ENCODE peak calls at places on chromosomes 5 and 9, in six cellular contexts. A, X, E, C, V and K are unnamed samples.

GRCh38 chr9:19127881-19128719 is 808 bp upstream of the PLIN2 start:
- DNase-seq in A (peak; percentile 38), X (no peak), E (no peak), C (peak; percentile 63), V (peak; percentile 49), K (peak; percentile 54)

GRCh38 chr9:129201289-129201688 is 23.2 kb upstream of the IER5L start:
- DNase-seq in A (no peak), X (no peak), E (no peak), C (no peak), V (no peak), K (no peak)

GRCh38 chr5:142826741-142827492 is 56.7 kb downstream of the ARHGAP26 start:
- DNase-seq in A (no peak), X (no peak), E (peak; percentile 75), C (no peak), V (peak; percentile 31), K (no peak)

GRCh38 chr9:119368681-119369581 is at the start of gene BRINP1:
- DNase-seq in A (peak; percentile 47), X (peak; percentile 49), E (no peak), C (peak; percentile 86), V (no peak), K (peak; percentile 80)

GRCh38 chr5:74310386-74310785 is 330.1 kb downstream of the ENC1 start:
- DNase-seq in A (no peak), X (no peak), E (peak; percentile 44), C (no peak), V (no peak), K (no peak)

GRCh38 chr5:176870110-176870591 is 29.0 kb downstream of the HK3 start:
- DNase-seq in A (peak; percentile 52), X (peak; percentile 21), E (peak; percentile 38), C (peak; percentile 70), V (peak; percentile 58), K (peak; percentile 80)

GRCh38 chr9:134661791-134662142 is 20.2 kb downstream of the COL5A1 start:
- DNase-seq in A (no peak), X (no peak), E (peak; percentile 80), C (no peak), V (peak; percentile 79), K (no peak)

GRCh38 chr5:97208184-97208713 is 25.2 kb upstream of the RIOK2 start:
- DNase-seq in A (no peak), X (no peak), E (no peak), C (no peak), V (no peak), K (no peak)

GRCh38 chr5:57028166-57028565 is 76.2 kb upstream of the MIER3 start:
- DNase-seq in A (no peak), X (no peak), E (no peak), C (no peak), V (no peak), K (no peak)

GRCh38 chr9:35748858-35749514 is at the start of the genes GBA2 and RGP1:
- DNase-seq in A (peak; percentile 67), X (no peak), E (peak; percentile 43), C (peak; percentile 86), V (peak; percentile 78), K (peak; percentile 83)

GRCh38 chr5:154896562-154896919 is 38.1 kb downstream of the CNOT8 start:
- DNase-seq in A (no peak), X (no peak), E (no peak), C (no peak), V (no peak), K (no peak)

GRCh38 chr5:122102825-122103224 is 24.8 kb upstream of the LOX start:
- DNase-seq in A (no peak), X (no peak), E (peak; percentile 85), C (no peak), V (no peak), K (no peak)

GRCh38 chr9:35335164-35335563 is 154.7 kb upstream of the RUSC2 start:
- DNase-seq in A (no peak), X (no peak), E (peak; percentile 50), C (no peak), V (peak; percentile 18), K (no peak)

GRCh38 chr9:136947955-136948510 is 3.0 kb downstream of the C8G start:
- DNase-seq in A (no peak), X (no peak), E (peak; percentile 4), C (peak; percentile 69), V (peak; percentile 18), K (peak; percentile 77)

GRCh38 chr9:90219548-90220118 is 423.0 kb downstream of the DIRAS2 start:
- DNase-seq in A (no peak), X (peak; percentile 5), E (no peak), C (peak; percentile 53), V (no peak), K (peak; percentile 68)

GRCh38 chr5:72619251-72619650 is 112.0 kb upstream of the ZNF366 start:
- DNase-seq in A (no peak), X (peak; percentile 15), E (no peak), C (no peak), V (no peak), K (peak; percentile 44)

GRCh38 chr9:115924669-115924987 is 229.0 kb upstream of the PAPPA start:
- DNase-seq in A (no peak), X (no peak), E (no peak), C (no peak), V (no peak), K (no peak)

GRCh38 chr9:115923903-115924668 is 229.5 kb upstream of the PAPPA start:
- DNase-seq in A (no peak), X (no peak), E (peak; percentile 99), C (no peak), V (no peak), K (no peak)

GRCh38 chr9:115923410-115923809 is 230.2 kb upstream of the PAPPA start:
- DNase-seq in A (no peak), X (no peak), E (no peak), C (no peak), V (no peak), K (no peak)

GRCh38 chr9:115921301-115921700 is 232.3 kb upstream of the PAPPA start:
- DNase-seq in A (no peak), X (no peak), E (peak; percentile 66), C (no peak), V (peak; percentile 89), K (no peak)

DNA sequence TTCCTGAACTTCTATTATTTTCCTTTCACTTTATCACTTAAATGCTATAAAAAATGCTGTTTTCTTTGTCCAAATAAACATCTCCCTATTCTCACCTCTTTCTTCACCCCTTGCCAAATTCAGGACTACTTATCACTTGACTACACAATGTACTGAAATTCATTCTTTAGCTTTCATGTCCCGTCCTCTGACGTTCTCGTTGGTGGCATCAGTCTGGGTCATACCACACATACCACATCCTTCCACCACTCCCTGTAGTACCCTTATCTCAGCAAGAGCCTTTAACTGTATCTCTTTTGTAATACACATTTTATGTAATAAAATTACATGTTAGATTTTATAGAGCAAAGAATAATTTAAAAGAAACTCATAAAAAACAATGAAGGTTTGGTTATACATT is 231.2 kb upstream of the PAPPA start:
- DNase-seq in A (no peak), X (no peak), E (no peak), C (no peak), V (peak; percentile 64), K (no peak)
- H4K8ac ChIP-seq in A (no peak overlapping the region), X (no peak overlapping the region), E (peak overlapping the region; percentile 97), C (no peak overlapping the region), V (no peak overlapping the region), K (no peak overlapping the region)

GRCh38 chr5:171464829-171465228 is 45.4 kb downstream of the FGF18 start:
- DNase-seq in A (no peak), X (no peak), E (no peak), C (no peak), V (no peak), K (no peak)

GRCh38 chr5:171463844-171464191 is 44.4 kb downstream of the FGF18 start:
- DNase-seq in A (no peak), X (no peak), E (no peak), C (no peak), V (no peak), K (no peak)

GRCh38 chr5:171470420-171470819 is 51.0 kb downstream of the FGF18 start:
- DNase-seq in A (no peak), X (no peak), E (no peak), C (no peak), V (no peak), K (no peak)

GRCh38 chr5:171469336-171469735 is 49.9 kb downstream of the FGF18 start:
- DNase-seq in A (peak; percentile 56), X (no peak), E (no peak), C (no peak), V (no peak), K (no peak)

DNA sequence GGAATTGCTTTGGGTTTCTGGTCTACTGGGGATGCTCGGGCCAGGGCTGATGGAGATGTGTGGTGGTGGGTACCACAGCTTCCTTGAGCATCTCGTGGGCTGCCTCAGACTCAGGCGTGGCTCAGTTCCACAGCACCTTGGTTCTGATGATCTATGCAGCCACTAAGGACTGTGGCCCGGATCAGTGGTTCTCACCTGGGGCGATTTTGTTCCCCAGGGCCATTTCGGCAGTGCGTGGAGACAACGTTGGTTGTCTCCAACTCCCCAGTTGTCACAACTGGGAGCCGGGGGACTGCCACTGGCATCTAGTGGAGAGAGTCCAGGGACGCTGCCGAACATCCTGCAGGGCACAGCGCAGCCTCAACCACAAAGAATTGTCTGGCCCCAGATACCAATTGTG is 47.7 kb downstream of the FGF18 start:
- DNase-seq in A (no peak), X (no peak), E (no peak), C (no peak), V (no peak), K (no peak)
- H4K8ac ChIP-seq in A (no peak overlapping the region), X (no peak overlapping the region), E (no peak overlapping the region), C (no peak overlapping the region), V (no peak overlapping the region), K (no peak overlapping the region)

DNA sequence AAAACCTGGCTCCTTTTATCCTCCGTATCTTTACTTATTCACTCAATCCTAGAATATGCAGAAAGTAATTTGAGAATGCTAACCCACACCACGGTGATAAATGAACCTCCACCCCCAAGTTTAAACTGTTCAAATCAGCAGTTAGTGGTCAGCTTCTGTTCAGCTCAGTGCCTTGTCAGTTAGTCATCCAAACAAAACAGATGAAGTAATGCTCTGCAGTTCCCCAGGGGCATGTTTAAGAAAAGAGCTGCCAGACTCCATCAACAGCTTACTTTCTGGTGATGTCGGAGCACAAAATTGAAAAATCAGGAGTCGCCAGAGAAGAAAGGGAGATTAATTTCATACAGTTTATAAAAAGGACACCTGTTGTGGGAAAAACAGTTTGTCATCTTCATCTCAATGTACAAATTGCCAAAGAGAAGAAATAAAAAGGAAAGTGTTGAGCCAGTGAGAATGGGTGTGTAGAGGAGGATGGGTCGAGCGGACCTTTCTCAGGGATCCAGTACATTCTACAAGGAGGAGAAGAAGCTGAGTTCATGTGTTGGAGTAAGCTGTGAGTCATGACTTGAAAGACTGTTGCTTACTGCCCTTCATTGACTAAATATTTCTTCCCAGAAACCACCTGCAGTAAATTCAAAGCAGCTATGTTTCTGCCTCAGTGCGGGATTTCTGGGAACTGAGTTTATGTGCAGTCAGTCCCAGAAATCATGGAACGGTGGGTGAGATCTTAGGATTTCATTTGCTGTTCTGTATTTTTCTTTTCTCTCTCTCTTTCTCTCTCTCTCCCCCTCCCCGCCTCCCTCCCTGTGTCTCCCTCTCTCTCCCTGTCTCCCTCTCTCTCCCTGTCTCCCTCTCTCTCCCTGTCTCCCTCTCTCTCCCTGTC is 13.7 kb downstream of the TRIO start:
- DNase-seq in A (no peak), X (no peak), E (peak; percentile 99), C (peak; percentile 79), V (peak; percentile 75), K (no peak)
- H4K8ac ChIP-seq in A (no peak overlapping the region), X (no peak overlapping the region), E (peak overlapping the region; percentile 65), C (no peak overlapping the region), V (no peak overlapping the region), K (no peak overlapping the region)

DNA sequence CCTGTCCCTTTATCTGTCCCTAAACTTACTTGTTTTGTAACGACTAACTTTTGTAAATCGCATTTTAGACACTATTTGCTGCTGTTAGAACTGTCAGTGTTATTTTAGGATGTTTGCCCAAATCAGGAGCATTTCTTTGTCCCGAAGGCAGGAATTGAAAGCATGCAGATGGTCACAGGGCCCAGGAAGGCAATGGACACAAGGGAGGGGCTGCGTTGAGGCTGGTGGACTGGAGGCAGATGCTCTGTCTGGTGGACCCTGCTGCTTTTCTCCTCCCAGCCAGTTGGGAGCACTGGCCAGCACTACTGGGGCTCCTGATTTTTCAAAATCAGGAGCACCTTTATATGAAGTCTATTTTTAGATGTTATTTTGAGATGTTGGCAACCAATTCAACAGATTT is 31.7 kb downstream of the DOCK2 start:
- DNase-seq in A (no peak), X (no peak), E (no peak), C (no peak), V (no peak), K (no peak)
- H4K8ac ChIP-seq in A (peak overlapping the region; percentile 84), X (no peak overlapping the region), E (no peak overlapping the region), C (no peak overlapping the region), V (no peak overlapping the region), K (no peak overlapping the region)